ENCODE peak calls at places on chromosomes 5 and 9, in four cellular contexts. One of them, this sample, is unnamed.

GRCh38 chr9:134217431-134218210 is 53.3 kb upstream of the RNU6ATAC start:
- DNase-seq in A549: peak; percentile 43
- DNase-seq in right lobe of liver: peak; percentile 81
- DNase-seq in sigmoid colon: peak; percentile 46
- DNase-seq in this sample: no peak

GRCh38 chr5:113128931-113129330 is 152.3 kb downstream of the DCP2 start:
- DNase-seq in A549: no peak
- DNase-seq in right lobe of liver: no peak
- DNase-seq in sigmoid colon: no peak
- DNase-seq in this sample: no peak

GRCh38 chr9:113614843-113615648 is 151.5 kb downstream of the RGS3 start:
- DNase-seq in A549: no peak
- DNase-seq in right lobe of liver: peak; percentile 78
- DNase-seq in sigmoid colon: no peak
- DNase-seq in this sample: no peak

GRCh38 chr9:109017061-109017460 is 3.8 kb upstream of the CTNNAL1 start:
- DNase-seq in A549: no peak
- DNase-seq in right lobe of liver: no peak
- DNase-seq in sigmoid colon: no peak
- DNase-seq in this sample: no peak

GRCh38 chr5:9058666-9059065 is 487.2 kb downstream of the SEMA5A start:
- DNase-seq in A549: no peak
- DNase-seq in right lobe of liver: no peak
- DNase-seq in sigmoid colon: no peak
- DNase-seq in this sample: no peak

GRCh38 chr5:83249156-83249555 is 171.8 kb downstream of the XRCC4 start:
- DNase-seq in A549: no peak
- DNase-seq in right lobe of liver: no peak
- DNase-seq in sigmoid colon: no peak
- DNase-seq in this sample: no peak

GRCh38 chr9:83964973-83965349 is 15.1 kb downstream of the HNRNPK start:
- DNase-seq in A549: no peak
- DNase-seq in right lobe of liver: no peak
- DNase-seq in sigmoid colon: no peak
- DNase-seq in this sample: no peak

GRCh38 chr5:15823413-15823812 is 323.4 kb downstream of the FBXL7 start:
- DNase-seq in A549: no peak
- DNase-seq in right lobe of liver: no peak
- DNase-seq in sigmoid colon: no peak
- DNase-seq in this sample: no peak

GRCh38 chr9:93041108-93041802 is 17.2 kb upstream of the SUSD3 start:
- DNase-seq in A549: peak; percentile 59
- DNase-seq in right lobe of liver: no peak
- DNase-seq in sigmoid colon: no peak
- DNase-seq in this sample: no peak

GRCh38 chr9:129549684-129550083 is 71.2 kb downstream of the C9orf50 start:
- DNase-seq in A549: peak; percentile 67
- DNase-seq in right lobe of liver: no peak
- DNase-seq in sigmoid colon: peak; percentile 81
- DNase-seq in this sample: no peak

GRCh38 chr9:123775885-123776284 is 154.0 kb downstream of the DENND1A start:
- DNase-seq in A549: no peak
- DNase-seq in right lobe of liver: no peak
- DNase-seq in sigmoid colon: no peak
- DNase-seq in this sample: no peak

GRCh38 chr9:133987455-133987800 is 4.7 kb downstream of the VAV2 start:
- DNase-seq in A549: no peak
- DNase-seq in right lobe of liver: no peak
- DNase-seq in sigmoid colon: peak; percentile 65
- DNase-seq in this sample: no peak

GRCh38 chr5:146311278-146311677 is 27.4 kb upstream of the POU4F3 start:
- DNase-seq in A549: no peak
- DNase-seq in right lobe of liver: no peak
- DNase-seq in sigmoid colon: no peak
- DNase-seq in this sample: no peak

GRCh38 chr9:20714442-20715415 is 30.7 kb downstream of the FOCAD start:
- DNase-seq in A549: no peak
- DNase-seq in right lobe of liver: no peak
- DNase-seq in sigmoid colon: no peak
- DNase-seq in this sample: no peak

GRCh38 chr5:1129725-1130082 is 17.8 kb upstream of the SLC12A7 start:
- DNase-seq in A549: no peak
- DNase-seq in right lobe of liver: peak; percentile 93
- DNase-seq in sigmoid colon: no peak
- DNase-seq in this sample: no peak

GRCh38 chr5:36491860-36492259 is 114.5 kb upstream of the SLC1A3 start:
- DNase-seq in A549: no peak
- DNase-seq in right lobe of liver: no peak
- DNase-seq in sigmoid colon: no peak
- DNase-seq in this sample: no peak

GRCh38 chr9:118609355-118610044 is 759.7 kb downstream of the BRINP1 start:
- DNase-seq in A549: peak; percentile 70
- DNase-seq in right lobe of liver: no peak
- DNase-seq in sigmoid colon: no peak
- DNase-seq in this sample: no peak

GRCh38 chr5:8333445-8333844 is 464.5 kb downstream of the MTRR start:
- DNase-seq in A549: no peak
- DNase-seq in right lobe of liver: no peak
- DNase-seq in sigmoid colon: no peak
- DNase-seq in this sample: no peak

GRCh38 chr9:124478014-124478753 is 27.9 kb downstream of the ADGRD2 start:
- DNase-seq in A549: no peak
- DNase-seq in right lobe of liver: no peak
- DNase-seq in sigmoid colon: no peak
- DNase-seq in this sample: no peak

GRCh38 chr5:175344331-175345200 is 99.4 kb downstream of the DRD1 start:
- DNase-seq in A549: peak; percentile 82
- DNase-seq in right lobe of liver: no peak
- DNase-seq in sigmoid colon: no peak
- DNase-seq in this sample: no peak

GRCh38 chr5:119368238-119368630 is 12.4 kb downstream of the TNFAIP8 start:
- DNase-seq in A549: no peak
- DNase-seq in right lobe of liver: no peak
- DNase-seq in sigmoid colon: no peak
- DNase-seq in this sample: no peak

GRCh38 chr9:27451207-27451792 is 72.8 kb upstream of the IFNK start:
- DNase-seq in A549: no peak
- DNase-seq in right lobe of liver: no peak
- DNase-seq in sigmoid colon: no peak
- DNase-seq in this sample: no peak

GRCh38 chr9:93071464-93071863 is 13.0 kb downstream of the SUSD3 start:
- DNase-seq in A549: peak; percentile 57
- DNase-seq in right lobe of liver: no peak
- DNase-seq in sigmoid colon: no peak
- DNase-seq in this sample: no peak

GRCh38 chr9:96004384-96004783 is 128.9 kb downstream of the ERCC6L2 start:
- DNase-seq in A549: no peak
- DNase-seq in right lobe of liver: no peak
- DNase-seq in sigmoid colon: no peak
- DNase-seq in this sample: no peak

GRCh38 chr9:81798606-81799005 is 109.3 kb upstream of the TLE1 start:
- DNase-seq in A549: peak; percentile 7
- DNase-seq in right lobe of liver: no peak
- DNase-seq in sigmoid colon: no peak
- DNase-seq in this sample: no peak

GRCh38 chr9:98253563-98253962 is 1.9 kb downstream of the TBC1D2 start:
- DNase-seq in A549: no peak
- DNase-seq in right lobe of liver: no peak
- DNase-seq in sigmoid colon: no peak
- DNase-seq in this sample: no peak

GRCh38 chr5:172773481-172774469 is 2.8 kb upstream of the DUSP1 start:
- DNase-seq in A549: no peak
- DNase-seq in right lobe of liver: peak; percentile 67
- DNase-seq in sigmoid colon: no peak
- DNase-seq in this sample: no peak

GRCh38 chr5:132777209-132778069 is at the start of gene SEPTIN8:
- DNase-seq in A549: peak; percentile 36
- DNase-seq in right lobe of liver: peak; percentile 61
- DNase-seq in sigmoid colon: peak; percentile 82
- DNase-seq in this sample: no peak

GRCh38 chr9:20419552-20419951 is 202.7 kb downstream of the MLLT3 start:
- DNase-seq in A549: no peak
- DNase-seq in right lobe of liver: no peak
- DNase-seq in sigmoid colon: no peak
- DNase-seq in this sample: no peak

GRCh38 chr5:5409151-5409810 is 13.2 kb upstream of the ICE1 start:
- DNase-seq in A549: peak; percentile 47
- DNase-seq in right lobe of liver: no peak
- DNase-seq in sigmoid colon: no peak
- DNase-seq in this sample: no peak

GRCh38 chr9:132792547-132792946 is 85.5 kb downstream of the AK8 start:
- DNase-seq in A549: no peak
- DNase-seq in right lobe of liver: peak; percentile 41
- DNase-seq in sigmoid colon: peak; percentile 37
- DNase-seq in this sample: no peak

GRCh38 chr5:172361566-172362238 is 78.1 kb upstream of the UBTD2 start:
- DNase-seq in A549: peak; percentile 56
- DNase-seq in right lobe of liver: no peak
- DNase-seq in sigmoid colon: no peak
- DNase-seq in this sample: no peak

GRCh38 chr9:113625456-113625855 is 161.9 kb downstream of the RGS3 start:
- DNase-seq in A549: no peak
- DNase-seq in right lobe of liver: peak; percentile 26
- DNase-seq in sigmoid colon: peak; percentile 57
- DNase-seq in this sample: no peak

GRCh38 chr9:115192280-115192679 is 74.3 kb upstream of the TNC start:
- DNase-seq in A549: no peak
- DNase-seq in right lobe of liver: no peak
- DNase-seq in sigmoid colon: no peak
- DNase-seq in this sample: no peak

GRCh38 chr9:131676431-131676972 is 63.4 kb downstream of the RAPGEF1 start:
- DNase-seq in A549: no peak
- DNase-seq in right lobe of liver: no peak
- DNase-seq in sigmoid colon: no peak
- DNase-seq in this sample: peak; percentile 31

GRCh38 chr5:134579284-134579771 is 53.3 kb downstream of the SAR1B start:
- DNase-seq in A549: no peak
- DNase-seq in right lobe of liver: no peak
- DNase-seq in sigmoid colon: peak; percentile 48
- DNase-seq in this sample: no peak

GRCh38 chr9:36900136-36900855 is 133.8 kb downstream of the PAX5 start:
- DNase-seq in A549: no peak
- DNase-seq in right lobe of liver: peak; percentile 33
- DNase-seq in sigmoid colon: no peak
- DNase-seq in this sample: no peak

GRCh38 chr9:134396825-134397224 is 70.6 kb downstream of the RXRA start:
- DNase-seq in A549: no peak
- DNase-seq in right lobe of liver: no peak
- DNase-seq in sigmoid colon: no peak
- DNase-seq in this sample: no peak

DNA sequence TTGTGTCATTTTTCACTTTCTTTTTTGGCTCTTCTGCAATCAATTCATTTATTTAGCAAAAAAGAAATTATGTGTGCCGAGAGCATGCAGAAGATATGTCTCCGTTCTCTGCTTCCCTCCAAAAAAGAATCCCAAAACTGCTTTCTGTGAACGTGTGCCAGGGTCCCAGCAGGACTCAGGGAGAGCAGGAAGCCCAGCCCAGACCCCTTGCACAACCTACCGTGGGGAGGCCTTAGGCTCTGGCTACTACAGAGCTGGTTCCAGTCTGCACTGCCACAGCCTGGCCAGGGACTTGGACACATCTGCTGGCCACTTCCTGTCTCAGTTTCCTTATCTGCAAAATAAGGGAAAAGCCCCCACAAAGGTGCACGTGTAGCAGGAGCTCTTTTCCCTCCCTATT is 2.4 kb downstream of the FGFR4 start:
- DNase-seq in A549: no peak
- DNase-seq in right lobe of liver: no peak
- DNase-seq in sigmoid colon: peak; percentile 89
- DNase-seq in this sample: no peak
- H3K4me3 ChIP-seq in A549: no peak overlapping the region
- H3K4me3 ChIP-seq in right lobe of liver: no peak overlapping the region
- H3K4me3 ChIP-seq in sigmoid colon: no peak overlapping the region
- H3K4me3 ChIP-seq in this sample: no peak overlapping the region

DNA sequence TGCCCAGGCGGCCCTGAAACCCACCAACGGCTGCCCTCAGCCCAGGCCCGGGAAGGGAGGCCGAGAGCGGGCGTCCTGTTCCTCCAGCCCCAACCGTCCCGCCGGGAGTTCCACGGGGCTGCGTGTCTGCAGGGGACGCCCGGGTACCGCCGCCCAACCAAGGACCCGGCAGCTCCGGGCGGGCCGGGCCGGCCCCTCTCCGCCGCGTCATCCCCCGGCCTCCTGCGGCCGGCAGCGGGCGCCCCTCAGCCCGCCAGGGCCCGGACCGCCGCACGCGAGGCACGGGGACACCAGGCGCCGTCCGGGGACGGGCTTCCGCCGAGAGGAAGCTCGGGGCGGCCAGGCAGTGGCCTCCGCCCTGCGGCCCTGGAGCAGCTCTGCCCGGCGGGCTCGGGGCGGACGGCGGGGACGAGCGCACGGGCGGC is 432 bp downstream of the FBXW5 start:
- DNase-seq in A549: no peak
- DNase-seq in right lobe of liver: no peak
- DNase-seq in sigmoid colon: peak; percentile 74
- DNase-seq in this sample: no peak
- H3K27ac ChIP-seq in A549: peak overlapping the region; percentile 98
- H3K27ac ChIP-seq in right lobe of liver: peak overlapping the region; percentile 98
- H3K27ac ChIP-seq in sigmoid colon: peak overlapping the region; percentile 94
- H3K27ac ChIP-seq in this sample: peak overlapping the region; percentile 77

GRCh38 chr5:111512406-111513174 is at the start of gene STARD4:
- DNase-seq in A549: peak; percentile 92
- DNase-seq in right lobe of liver: peak; percentile 97
- DNase-seq in sigmoid colon: peak; percentile 96
- DNase-seq in this sample: peak; percentile 96
- TF ChIP-seq POLR2A in A549: peak; percentile 57
- TF ChIP-seq POLR2A in right lobe of liver: peak; percentile 91
- TF ChIP-seq POLR2A in sigmoid colon: peak; percentile 75
- TF ChIP-seq POLR2A in this sample: peak; percentile 65

DNA sequence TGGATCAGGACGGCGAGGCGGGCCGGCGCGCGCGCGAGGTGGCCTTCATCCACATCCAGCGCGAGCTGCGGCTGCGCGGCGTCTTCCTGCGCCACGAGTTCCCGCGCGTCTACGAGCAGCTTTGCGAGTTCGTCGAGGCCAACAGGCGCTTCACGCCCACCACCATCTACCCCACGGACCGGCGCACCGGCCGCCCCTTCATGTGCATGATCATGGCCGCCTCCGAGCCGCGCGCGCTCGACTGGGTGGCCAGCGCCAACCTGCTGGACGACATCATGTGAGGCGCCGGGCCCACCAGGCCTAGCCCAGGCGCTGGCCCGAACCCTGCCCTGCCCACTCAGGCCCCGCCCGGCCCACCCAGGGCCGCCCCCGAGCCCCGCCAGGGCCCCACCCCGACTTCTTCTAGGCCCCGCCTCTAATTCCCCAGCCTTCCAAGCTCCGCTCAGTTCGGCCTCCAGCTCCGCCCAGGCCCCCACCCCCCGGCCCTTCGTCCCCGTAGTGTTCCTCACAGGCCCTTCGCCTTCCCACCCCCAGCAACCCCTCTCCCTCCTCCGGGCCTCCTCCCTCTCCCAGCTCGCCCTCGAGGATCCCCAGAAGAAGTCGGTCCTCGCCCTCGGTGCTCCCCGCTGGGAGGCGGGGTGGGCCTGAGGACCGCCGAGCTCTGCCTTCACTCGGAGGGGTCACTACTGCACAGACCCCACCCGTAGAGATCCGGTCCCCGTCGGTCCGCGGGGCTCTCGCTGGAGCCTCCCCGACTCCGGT is 2.0 kb upstream of the PHPT1 start:
- DNase-seq in A549: peak; percentile 85
- DNase-seq in right lobe of liver: no peak
- DNase-seq in sigmoid colon: no peak
- DNase-seq in this sample: no peak
- H3K4me3 ChIP-seq in A549: peak overlapping the region; percentile 87
- H3K4me3 ChIP-seq in right lobe of liver: peak overlapping the region; percentile 61
- H3K4me3 ChIP-seq in sigmoid colon: peak overlapping the region; percentile 82
- H3K4me3 ChIP-seq in this sample: peak overlapping the region; percentile 71

This sample was measured in vagina.